ENCODE peak calls at places on chromosome 3, in ten cellular contexts. C, T, P, Q, K, I, L, X, U and D are unnamed samples.

GRCh38 chr3:159168788-159169187 is 366.9 kb downstream of the MFSD1 start:
- DNase-seq in C (no peak), T (no peak), P (no peak), Q (no peak), K (no peak), I (no peak), L (no peak), X (no peak), U (no peak), D (no peak)

GRCh38 chr3:192273611-192274010 is 453.7 kb downstream of the FGF12 start:
- DNase-seq in C (no peak), T (no peak), P (no peak), Q (no peak), K (no peak), I (peak; percentile 76), L (no peak), X (no peak), U (no peak), D (no peak)

GRCh38 chr3:28816017-28816416 is 464.9 kb upstream of the RBMS3 start:
- DNase-seq in C (no peak), T (no peak), P (no peak), Q (no peak), K (no peak), I (no peak), L (no peak), X (no peak), U (no peak), D (no peak)

GRCh38 chr3:169699536-169700050 is 36.1 kb upstream of the MECOM start:
- DNase-seq in C (peak; percentile 51), T (no peak), P (peak; percentile 88), Q (peak; percentile 99), K (no peak), I (no peak), L (no peak), X (no peak), U (no peak), D (peak; percentile 92)

GRCh38 chr3:170811928-170812591 is 57.9 kb downstream of the RPL22L1 start:
- DNase-seq in C (peak; percentile 52), T (peak; percentile 57), P (peak; percentile 73), Q (peak; percentile 90), K (peak; percentile 78), I (peak; percentile 84), L (peak; percentile 81), X (peak; percentile 76), U (peak; percentile 82), D (peak; percentile 83)

GRCh38 chr3:73037369-73037699 is 24.1 kb upstream of the EBLN2 start:
- DNase-seq in C (peak; percentile 56), T (no peak), P (no peak), Q (peak; percentile 20), K (no peak), I (no peak), L (no peak), X (no peak), U (no peak), D (no peak)

GRCh38 chr3:57557088-57557537 is 1.0 kb downstream of the PDE12 start:
- DNase-seq in C (peak; percentile 34), T (peak; percentile 48), P (no peak), Q (peak; percentile 34), K (no peak), I (peak; percentile 13), L (no peak), X (peak; percentile 29), U (peak; percentile 78), D (no peak)

GRCh38 chr3:71031914-71032521 is 551.5 kb downstream of the FOXP1 start:
- DNase-seq in C (no peak), T (peak; percentile 53), P (no peak), Q (no peak), K (no peak), I (no peak), L (peak; percentile 66), X (no peak), U (peak; percentile 49), D (no peak)

GRCh38 chr3:129257609-129258008 is 8.2 kb downstream of the COPG1 start:
- DNase-seq in C (no peak), T (no peak), P (no peak), Q (no peak), K (no peak), I (no peak), L (no peak), X (no peak), U (no peak), D (no peak)

GRCh38 chr3:14345496-14346150 is 56.8 kb upstream of the SLC6A6 start:
- DNase-seq in C (peak; percentile 18), T (no peak), P (no peak), Q (no peak), K (no peak), I (peak; percentile 32), L (no peak), X (no peak), U (no peak), D (no peak)

GRCh38 chr3:34258271-34259015 is 460.0 kb downstream of the PDCD6IP start:
- DNase-seq in C (no peak), T (no peak), P (no peak), Q (no peak), K (no peak), I (no peak), L (no peak), X (no peak), U (no peak), D (no peak)

GRCh38 chr3:118550122-118550521 is 484.5 kb downstream of the IGSF11 start:
- DNase-seq in C (peak; percentile 6), T (no peak), P (no peak), Q (no peak), K (no peak), I (no peak), L (no peak), X (no peak), U (no peak), D (no peak)

GRCh38 chr3:123451186-123451585 is 2.3 kb upstream of the ADCY5 start:
- DNase-seq in C (no peak), T (no peak), P (no peak), Q (no peak), K (no peak), I (no peak), L (no peak), X (no peak), U (no peak), D (no peak)

GRCh38 chr3:123448503-123449091 is at the start of gene ADCY5:
- DNase-seq in C (no peak), T (no peak), P (peak; percentile 74), Q (no peak), K (no peak), I (no peak), L (no peak), X (peak; percentile 33), U (no peak), D (no peak)

GRCh38 chr3:123449092-123449985 is 449 bp upstream of the ADCY5 start:
- DNase-seq in C (no peak), T (no peak), P (peak; percentile 78), Q (peak; percentile 7), K (no peak), I (no peak), L (no peak), X (peak; percentile 26), U (no peak), D (no peak)

GRCh38 chr3:123447749-123448502 is 964 bp downstream of the ADCY5 start:
- DNase-seq in C (no peak), T (peak; percentile 44), P (no peak), Q (no peak), K (no peak), I (no peak), L (no peak), X (peak; percentile 33), U (peak; percentile 50), D (no peak)

DNA sequence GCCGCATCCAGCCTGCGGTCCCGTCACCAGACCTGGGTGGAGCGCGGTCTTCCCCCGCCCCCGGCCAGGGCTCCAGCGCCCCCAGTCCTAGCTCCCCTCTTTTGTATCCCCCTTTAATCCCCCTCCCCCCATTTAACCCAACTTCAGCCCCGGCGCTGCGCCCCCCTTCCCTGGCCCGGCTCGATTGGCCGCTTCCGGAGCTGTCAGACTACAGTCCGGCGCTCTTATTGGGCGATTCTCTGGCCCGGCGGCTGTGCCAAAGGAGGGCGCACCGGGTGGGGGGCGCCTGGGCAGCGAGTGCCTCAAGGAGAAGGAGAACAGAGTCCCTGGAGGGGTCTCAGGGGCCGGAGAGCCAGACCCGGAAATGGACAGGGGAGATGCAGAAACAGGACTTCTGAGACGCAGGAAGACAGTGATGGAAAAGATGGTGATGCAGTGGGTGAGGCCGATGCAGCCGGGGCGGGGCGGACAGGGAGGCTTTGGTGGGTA is 1.1 kb upstream of the ADCY5 start:
- DNase-seq in C (no peak), T (no peak), P (peak; percentile 79), Q (no peak), K (no peak), I (no peak), L (no peak), X (peak; percentile 17), U (no peak), D (no peak)
- H3K4me3 ChIP-seq in C (peak overlapping the region; percentile 50), T (no peak overlapping the region), P (peak overlapping the region; percentile 78), Q (peak overlapping the region; percentile 39), K (no peak overlapping the region), I (no peak overlapping the region), L (peak overlapping the region; percentile 77), X (peak overlapping the region; percentile 67), U (no peak overlapping the region), D (peak overlapping the region; percentile 46)

GRCh38 chr3:105944721-105945120 is 75.9 kb upstream of the CBLB start:
- DNase-seq in C (peak; percentile 85), T (no peak), P (no peak), Q (peak; percentile 67), K (no peak), I (no peak), L (no peak), X (no peak), U (no peak), D (no peak)
- H3K9me3 ChIP-seq in C (no peaks in the 10 kb centered on the region), T (no peaks in the 10 kb centered on the region), P (no peaks in the 10 kb centered on the region), Q (no peaks in the 10 kb centered on the region), K (no peaks in the 10 kb centered on the region), I (no peaks in the 10 kb centered on the region), L (no peaks in the 10 kb centered on the region), X (no peaks in the 10 kb centered on the region), U (no peaks in the 10 kb centered on the region), D (no peaks in the 10 kb centered on the region)

DNA sequence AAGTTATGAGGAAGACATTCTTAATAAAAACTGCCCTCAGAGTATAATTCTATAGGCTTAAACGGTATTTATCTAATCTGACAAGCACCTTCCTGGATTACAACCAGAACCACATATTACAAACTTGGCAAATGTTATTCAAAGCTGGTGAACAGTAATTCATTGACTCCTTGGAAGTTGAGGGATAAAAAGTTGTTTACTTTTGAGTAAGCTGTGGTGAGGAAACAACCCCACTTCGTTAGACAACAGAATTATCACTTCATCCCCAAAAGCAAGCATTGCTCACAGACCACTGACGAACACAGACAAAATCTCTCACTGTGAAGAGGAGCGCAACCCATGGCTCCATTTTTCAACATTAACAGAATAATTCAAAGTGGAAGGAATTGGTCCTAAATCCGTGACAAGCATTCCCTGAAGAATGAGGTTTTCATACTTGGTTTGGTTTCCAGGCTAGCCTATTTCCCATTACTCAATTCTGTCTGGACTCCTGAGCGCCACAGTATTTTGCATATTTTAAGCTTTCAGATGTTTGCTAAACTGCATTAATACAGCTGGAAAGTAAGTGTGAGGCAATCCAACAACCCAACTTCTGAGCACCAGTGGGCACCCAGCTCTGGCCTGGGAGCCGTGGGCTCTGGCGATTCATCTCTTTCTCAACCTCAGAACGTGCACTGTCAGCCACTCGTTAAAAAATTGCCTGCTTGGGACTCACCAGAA is 32.6 kb downstream of the LRIG1 start:
- DNase-seq in C (peak; percentile 89), T (no peak), P (no peak), Q (peak; percentile 53), K (no peak), I (no peak), L (no peak), X (no peak), U (no peak), D (no peak)
- H3K4me1 ChIP-seq in C (peaks cover 53% of the 10 kb centered on the region), T (peaks cover 10% of the 10 kb centered on the region), P (no peaks in the 10 kb centered on the region), Q (peaks cover 12% of the 10 kb centered on the region), K (peaks cover 10% of the 10 kb centered on the region), I (peaks cover 10% of the 10 kb centered on the region), L (peaks cover 37% of the 10 kb centered on the region), X (peaks cover 11% of the 10 kb centered on the region), U (peaks cover 52% of the 10 kb centered on the region), D (peaks cover 34% of the 10 kb centered on the region)

GRCh38 chr3:123799544-123800351 is 84.4 kb downstream of the MYLK start:
- DNase-seq in C (peak; percentile 81), T (no peak), P (no peak), Q (peak; percentile 84), K (no peak), I (peak; percentile 26), L (no peak), X (peak; percentile 67), U (no peak), D (no peak)
- H3K4me3 ChIP-seq in C (no peak overlapping the region), T (no peak overlapping the region), P (peak overlapping the region; percentile 23), Q (peak overlapping the region; percentile 82), K (no peak overlapping the region), I (no peak overlapping the region), L (peak overlapping the region; percentile 34), X (peak overlapping the region; percentile 10), U (no peak overlapping the region), D (no peak overlapping the region)